ENCODE peak calls at places on chromosome 14, in four cellular contexts. E, I, Q and P are unnamed samples.
A peak's percentile ranks its signal among the peaks of the same experiment; 100 is the strongest.

GRCh38 chr14:65414961-65415589 is 2.5 kb downstream of the FUT8 start:
- DNase-seq in E (no peak), I (no peak), Q (peak; percentile 29), P (no peak)

GRCh38 chr14:83975435-83976222 is 1554.3 kb upstream of the FLRT2 start:
- DNase-seq in E (no peak), I (peak; percentile 25), Q (no peak), P (no peak)

GRCh38 chr14:19941668-19942067 is 11.0 kb downstream of the OR4K1 start:
- DNase-seq in E (no peak), I (no peak), Q (no peak), P (no peak)

GRCh38 chr14:70002589-70003240 is 123.5 kb downstream of the SMOC1 start:
- DNase-seq in E (no peak), I (no peak), Q (no peak), P (no peak)

GRCh38 chr14:87161502-87161901 is 831.5 kb downstream of the GALC start:
- DNase-seq in E (no peak), I (no peak), Q (no peak), P (no peak)

GRCh38 chr14:92973265-92973797 is 50.4 kb downstream of the CHGA start:
- DNase-seq in E (peak; percentile 83), I (peak; percentile 77), Q (peak; percentile 49), P (peak; percentile 11)

GRCh38 chr14:22303589-22304195 is 285.3 kb downstream of the DAD1 start:
- DNase-seq in E (no peak), I (no peak), Q (no peak), P (no peak)

GRCh38 chr14:63375772-63376171 is 57.0 kb upstream of the GPHB5 start:
- DNase-seq in E (no peak), I (no peak), Q (no peak), P (no peak)

GRCh38 chr14:21454843-21455550 is 926 bp downstream of the CHD8 start:
- DNase-seq in E (no peak), I (no peak), Q (no peak), P (no peak)

GRCh38 chr14:36805116-36805515 is 143.5 kb downstream of the PAX9 start:
- DNase-seq in E (no peak), I (no peak), Q (no peak), P (no peak)

GRCh38 chr14:66233571-66233970 is 252.6 kb upstream of the CCDC196 start:
- DNase-seq in E (no peak), I (no peak), Q (no peak), P (no peak)

GRCh38 chr14:34785223-34786006 is 71.0 kb upstream of the CFL2 start:
- DNase-seq in E (no peak), I (no peak), Q (no peak), P (no peak)

GRCh38 chr14:64421166-64421565 is 33.0 kb downstream of the MTHFD1 start:
- DNase-seq in E (no peak), I (no peak), Q (peak; percentile 4), P (no peak)

GRCh38 chr14:95498622-95499353 is 17.7 kb downstream of the SYNE3 start:
- DNase-seq in E (peak; percentile 33), I (peak; percentile 74), Q (no peak), P (no peak)

GRCh38 chr14:87133073-87133815 is 859.7 kb downstream of the GALC start:
- DNase-seq in E (no peak), I (peak; percentile 18), Q (no peak), P (no peak)

GRCh38 chr14:46487582-46488350 is 163.8 kb downstream of the RPL10L start:
- DNase-seq in E (no peak), I (no peak), Q (no peak), P (no peak)

GRCh38 chr14:76514599-76514998 is 138.7 kb downstream of the ESRRB start:
- DNase-seq in E (no peak), I (no peak), Q (peak; percentile 56), P (no peak)

GRCh38 chr14:30464481-30464880 is 94.5 kb upstream of the G2E3 start:
- DNase-seq in E (no peak), I (no peak), Q (no peak), P (no peak)

GRCh38 chr14:28653521-28653920 is 113.1 kb upstream of the FOXG1 start:
- DNase-seq in E (no peak), I (no peak), Q (peak; percentile 44), P (no peak)

GRCh38 chr14:93538411-93538810 is 107.7 kb downstream of the UNC79 start:
- DNase-seq in E (no peak), I (no peak), Q (peak; percentile 67), P (no peak)

GRCh38 chr14:34981743-34982420 is 910 bp upstream of the SRP54 start:
- DNase-seq in E (peak; percentile 53), I (peak; percentile 50), Q (peak; percentile 58), P (peak; percentile 12)

GRCh38 chr14:72678360-72678759 is 215.5 kb downstream of the DPF3 start:
- DNase-seq in E (no peak), I (no peak), Q (no peak), P (no peak)

GRCh38 chr14:88792572-88793258 is at the start of gene EML5:
- DNase-seq in E (peak; percentile 94), I (peak; percentile 84), Q (peak; percentile 63), P (peak; percentile 71)

GRCh38 chr14:100780646-100781355 is 45.1 kb upstream of the MEG3 start:
- DNase-seq in E (no peak), I (no peak), Q (no peak), P (no peak)

GRCh38 chr14:65476290-65476941 is 63.9 kb downstream of the FUT8 start:
- DNase-seq in E (no peak), I (no peak), Q (no peak), P (no peak)

GRCh38 chr14:79256311-79256879 is 954.9 kb downstream of the DIO2 start:
- DNase-seq in E (no peak), I (no peak), Q (no peak), P (no peak)

GRCh38 chr14:96187216-96188050 is 17.2 kb upstream of the BDKRB2 start:
- DNase-seq in E (no peak), I (no peak), Q (no peak), P (no peak)

GRCh38 chr14:35406811-35407630 is 2.5 kb upstream of the NFKBIA start:
- DNase-seq in E (no peak), I (no peak), Q (peak; percentile 73), P (peak; percentile 38)

GRCh38 chr14:43042408-43042807 is 1435.7 kb downstream of the LRFN5 start:
- DNase-seq in E (no peak), I (no peak), Q (no peak), P (no peak)
- H3K4me1 ChIP-seq in E (no peaks in the 10 kb centered on the region), I (no peaks in the 10 kb centered on the region), Q (no peaks in the 10 kb centered on the region), P (no peaks in the 10 kb centered on the region)

GRCh38 chr14:74425525-74426201 is 347 bp downstream of the SYNDIG1L start:
- DNase-seq in E (no peak), I (peak; percentile 25), Q (no peak), P (peak; percentile 33)
- H3K4me3 ChIP-seq in E (no peak overlapping the region), I (no peak overlapping the region), Q (no peak overlapping the region), P (no peak overlapping the region)

DNA sequence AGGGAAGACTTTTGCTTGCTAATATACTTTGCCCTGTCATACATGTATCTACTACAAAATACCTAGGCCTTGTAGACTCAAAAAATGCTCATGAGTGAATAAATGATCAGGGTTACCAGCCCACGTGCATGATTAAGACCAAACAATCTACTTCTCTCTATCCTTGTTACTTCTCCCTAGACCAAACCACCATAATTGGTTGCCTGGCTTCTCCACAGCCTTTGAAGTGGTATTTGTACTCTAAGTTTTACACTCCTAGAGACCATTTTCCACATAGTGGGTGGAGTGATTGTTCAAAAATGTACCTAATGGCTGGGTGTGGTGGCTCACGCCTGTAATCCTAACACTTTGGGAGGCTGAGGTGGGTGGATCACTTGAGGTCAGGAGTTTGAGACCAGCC is 14.1 kb upstream of the RPS6KL1 start:
- DNase-seq in E (no peak), I (no peak), Q (no peak), P (no peak)
- H3K4me1 ChIP-seq in E (no peaks in the 10 kb centered on the region), I (peaks cover 6% of the 10 kb centered on the region), Q (peaks cover 12% of the 10 kb centered on the region), P (peaks cover 18% of the 10 kb centered on the region)

GRCh38 chr14:102927878-102928411 is 5.5 kb downstream of the AMN start:
- DNase-seq in E (peak; percentile 79), I (peak; percentile 53), Q (no peak), P (no peak)
- H3K4me3 ChIP-seq in E (peak overlapping the region; percentile 69), I (peak overlapping the region; percentile 60), Q (no peak overlapping the region), P (peak overlapping the region; percentile 37)

DNA sequence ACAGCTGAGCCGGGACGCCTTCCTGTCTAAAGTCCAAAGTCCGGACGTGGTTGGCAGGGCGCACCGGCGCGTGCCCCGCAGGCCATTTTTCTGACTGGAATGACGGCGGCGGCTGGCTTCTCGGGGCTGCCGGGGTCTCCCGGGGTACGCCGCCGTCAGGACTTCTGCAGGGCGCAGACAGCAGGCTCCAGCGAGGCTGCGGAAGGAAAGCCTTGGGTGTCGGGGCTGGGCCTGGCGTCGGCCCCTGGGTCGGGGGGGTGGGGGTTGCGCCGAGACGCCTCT is 32.8 kb downstream of the MIA2 start:
- DNase-seq in E (peak; percentile 91), I (peak; percentile 91), Q (peak; percentile 70), P (no peak)
- H3K4me1 ChIP-seq in E (no peaks in the 10 kb centered on the region), I (no peaks in the 10 kb centered on the region), Q (peaks cover 29% of the 10 kb centered on the region), P (peaks cover 29% of the 10 kb centered on the region)

GRCh38 chr14:23696706-23697239 is 60.6 kb downstream of the DHRS2 start:
- DNase-seq in E (no peak), I (no peak), Q (no peak), P (no peak)

GRCh38 chr14:23693252-23693775 is 57.1 kb downstream of the DHRS2 start:
- DNase-seq in E (no peak), I (no peak), Q (no peak), P (no peak)

GRCh38 chr14:23694085-23694975 is 58.2 kb downstream of the DHRS2 start:
- DNase-seq in E (no peak), I (no peak), Q (peak; percentile 5), P (no peak)

GRCh38 chr14:23697689-23698088 is 61.5 kb downstream of the DHRS2 start:
- DNase-seq in E (no peak), I (no peak), Q (no peak), P (no peak)

DNA sequence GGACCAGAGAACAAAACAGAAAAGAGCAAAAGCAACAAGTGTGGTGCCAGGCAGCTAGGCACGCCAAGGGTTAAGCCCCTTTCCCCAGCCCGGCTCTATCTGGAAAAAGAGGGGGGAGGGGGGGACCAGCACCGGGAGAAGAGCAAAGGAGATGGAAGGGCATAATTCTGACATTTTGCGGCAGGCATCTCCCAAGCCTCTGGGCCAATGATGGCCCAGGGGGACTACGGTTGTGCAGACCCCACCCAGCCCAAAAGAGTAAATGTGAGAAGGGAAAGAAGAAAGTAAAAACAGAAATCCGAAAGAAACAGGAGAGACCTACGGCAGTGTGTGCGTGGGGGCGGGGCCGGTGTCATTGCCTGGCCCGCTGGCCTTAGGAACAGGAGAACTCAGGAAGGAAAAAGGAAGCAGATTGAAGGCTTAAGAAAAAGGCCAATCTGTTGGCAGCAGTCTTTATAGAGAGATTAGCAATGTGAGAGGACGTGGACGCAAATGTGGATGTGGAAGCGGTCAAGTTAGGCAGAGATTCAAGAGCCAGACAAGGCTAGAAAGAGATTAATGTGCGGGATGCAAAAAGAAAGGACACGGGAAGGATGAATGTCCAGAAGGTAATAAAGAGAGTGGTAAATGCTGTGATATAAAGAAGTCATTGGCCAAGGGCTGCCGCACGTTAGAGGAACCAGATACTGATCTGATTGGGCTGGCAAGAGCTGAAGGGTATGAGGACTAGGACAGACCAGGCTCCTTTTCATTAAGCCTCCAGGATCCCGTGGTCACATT is 59.2 kb downstream of the DHRS2 start:
- DNase-seq in E (no peak), I (no peak), Q (no peak), P (no peak)
- H3K4me3 ChIP-seq in E (peak overlapping the region; percentile 26), I (no peak overlapping the region), Q (no peak overlapping the region), P (no peak overlapping the region)